ENCODE peak calls at places on chromosome 2, in four cellular contexts. W is pancreas, A is lower lobe of right lung, S is HCT116. Q is an unnamed sample.
A peak's percentile ranks its signal among the peaks of the same experiment; 100 is the strongest.

GRCh38 chr2:217398860-217399259 is 539.0 kb upstream of the TNP1 start:
- DNase-seq in W (no peak), S (no peak), A (no peak), Q (no peak)

GRCh38 chr2:152804687-152805408 is 86.4 kb downstream of the ARL6IP6 start:
- DNase-seq in S (no peak), W (no peak), A (no peak), Q (no peak)

GRCh38 chr2:204226305-204226861 is 289.8 kb downstream of the ICOS start:
- DNase-seq in S (no peak), A (no peak), W (no peak), Q (no peak)

GRCh38 chr2:227456772-227457171 is 15.2 kb upstream of the AGFG1 start:
- DNase-seq in W (no peak), A (no peak), S (no peak), Q (no peak)

GRCh38 chr2:232076272-232076671 is 114.8 kb downstream of the DIS3L2 start:
- DNase-seq in S (no peak), W (no peak), A (no peak), Q (no peak)

GRCh38 chr2:142745691-142746090 is 131.8 kb upstream of the KYNU start:
- DNase-seq in W (no peak), A (no peak), S (no peak), Q (no peak)

GRCh38 chr2:42558827-42559226 is 9.6 kb upstream of the MTA3 start:
- DNase-seq in S (peak; percentile 3), A (no peak), W (no peak), Q (no peak)

GRCh38 chr2:43038034-43038719 is 188.2 kb downstream of the ZFP36L2 start:
- DNase-seq in S (no peak), W (no peak), A (no peak), Q (no peak)

GRCh38 chr2:127511917-127512316 is 14.4 kb downstream of the IWS1 start:
- DNase-seq in W (no peak), A (no peak), S (no peak), Q (no peak)

GRCh38 chr2:189613077-189613636 is 32.6 kb upstream of the SLC40A1 start:
- DNase-seq in S (no peak), W (no peak), A (no peak), Q (no peak)

GRCh38 chr2:233404227-233404626 is 49.9 kb downstream of the DGKD start:
- DNase-seq in W (no peak), A (no peak), S (peak; percentile 32), Q (peak; percentile 73)

GRCh38 chr2:196808281-196808680 is 874 bp downstream of the C2orf66 start:
- DNase-seq in A (no peak), W (no peak), S (no peak), Q (no peak)

GRCh38 chr2:64406407-64406774 is 47.6 kb upstream of the LGALSL start:
- DNase-seq in S (no peak), A (no peak), W (no peak), Q (no peak)

GRCh38 chr2:18423636-18424035 is 136.8 kb downstream of the RDH14 start:
- DNase-seq in A (no peak), S (no peak), W (no peak), Q (no peak)

GRCh38 chr2:162196611-162197010 is 44.6 kb upstream of the GCG start:
- DNase-seq in W (no peak), S (no peak), A (no peak), Q (no peak)

GRCh38 chr2:39787950-39788349 is 8.9 kb upstream of the THUMPD2 start:
- DNase-seq in S (no peak), A (no peak), W (no peak), Q (no peak)

GRCh38 chr2:156590313-156590712 is 154.1 kb downstream of the GPD2 start:
- DNase-seq in A (no peak), W (no peak), S (no peak), Q (no peak)

GRCh38 chr2:118576109-118576855 is 271.2 kb downstream of the EN1 start:
- DNase-seq in S (no peak), A (no peak), W (no peak), Q (no peak)

GRCh38 chr2:204298426-204298825 is 246.8 kb upstream of the PARD3B start:
- DNase-seq in A (no peak), S (no peak), W (no peak), Q (no peak)

GRCh38 chr2:121197369-121198091 is 87.5 kb downstream of the TFCP2L1 start:
- DNase-seq in S (no peak), W (no peak), A (peak; percentile 94), Q (no peak)

GRCh38 chr2:26229595-26229994 is 14.8 kb downstream of the HADHA start:
- DNase-seq in A (no peak), W (no peak), S (no peak), Q (no peak)

GRCh38 chr2:26222976-26223375 is 21.5 kb downstream of the HADHA start:
- DNase-seq in S (no peak), A (no peak), W (no peak), Q (no peak)

DNA sequence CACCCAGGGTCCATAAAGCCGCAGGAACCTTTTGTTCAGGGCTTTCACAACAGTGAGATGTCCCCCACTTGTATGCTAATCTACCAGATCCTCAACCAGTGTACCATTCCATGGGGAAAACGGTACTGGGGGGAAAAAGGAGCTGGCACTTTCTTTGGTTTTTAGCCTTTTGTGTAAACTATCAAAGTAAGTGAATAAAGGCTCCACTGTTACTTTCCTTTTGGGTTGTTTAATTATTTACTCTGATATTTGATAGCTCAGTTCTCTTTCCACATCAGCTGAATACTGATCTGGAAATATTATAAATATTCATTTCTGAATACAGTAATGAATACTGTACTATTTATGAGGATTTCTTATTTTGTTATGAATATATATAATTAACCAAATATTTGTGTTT is 20.3 kb downstream of the HADHA start:
- DNase-seq in A (no peak), W (no peak), S (no peak), Q (no peak)
- TF ChIP-seq CTCF in A (no peak), W (no peak), S (no peak), Q (no peak)

GRCh38 chr2:97749611-97750010 is 36.2 kb downstream of the ZAP70 start:
- DNase-seq in S (no peak), W (no peak), A (no peak), Q (no peak)

GRCh38 chr2:97754690-97755346 is 41.4 kb downstream of the ZAP70 start:
- DNase-seq in W (no peak), A (no peak), S (no peak), Q (no peak)

GRCh38 chr2:97752342-97753334 is 39.3 kb downstream of the ZAP70 start:
- DNase-seq in W (no peak), A (no peak), S (no peak), Q (no peak)

GRCh38 chr2:97750017-97750416 is 36.6 kb downstream of the ZAP70 start:
- DNase-seq in S (no peak), A (no peak), W (no peak), Q (no peak)

DNA sequence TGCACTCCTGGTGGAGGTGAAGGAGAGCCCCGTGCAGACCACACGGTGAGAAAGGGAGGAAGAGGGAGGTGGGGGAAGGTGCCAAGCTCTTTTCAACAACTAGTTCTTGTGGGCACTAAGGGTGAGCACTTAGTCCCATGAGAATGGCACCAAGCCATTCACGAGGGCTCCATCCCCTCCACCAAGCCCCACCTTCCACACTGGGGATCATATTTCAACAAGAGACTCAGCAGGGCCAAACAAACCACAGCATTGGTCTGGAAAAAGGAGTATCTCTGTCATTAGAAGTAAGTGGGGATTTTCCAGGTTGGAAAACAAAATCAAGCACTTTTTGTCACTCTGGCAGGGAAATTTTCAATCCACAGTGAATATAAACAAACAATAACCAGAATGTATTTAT is 38.4 kb downstream of the ZAP70 start:
- DNase-seq in S (no peak), A (no peak), W (no peak), Q (no peak)
- H3K4me1 ChIP-seq in S (peaks cover 10% of the 10 kb centered on the region), A (no peaks in the 10 kb centered on the region), W (no peaks in the 10 kb centered on the region), Q (peaks cover 20% of the 10 kb centered on the region)

GRCh38 chr2:190869721-190870120 is 10.9 kb upstream of the GLS start:
- DNase-seq in S (no peak), W (no peak), A (no peak), Q (no peak)
- H3K4me3 ChIP-seq in S (no peak overlapping the region), W (no peak overlapping the region), A (no peak overlapping the region), Q (no peak overlapping the region)

GRCh38 chr2:188415754-188416083 is 124.0 kb downstream of the GULP1 start:
- DNase-seq in A (no peak), W (no peak), S (no peak), Q (no peak)
- TF ChIP-seq CTCF in A (no peak), W (no peak), S (no peak), Q (no peak)

GRCh38 chr2:239290618-239291504 is 110.0 kb downstream of the HDAC4 start:
- DNase-seq in A (peak; percentile 44), S (no peak), W (no peak), Q (no peak)
- H3K4me1 ChIP-seq in A (peaks cover 47% of the 10 kb centered on the region), S (peaks cover 52% of the 10 kb centered on the region), W (peaks cover 14% of the 10 kb centered on the region), Q (peaks cover 72% of the 10 kb centered on the region)

GRCh38 chr2:109257653-109258052 is 128.6 kb downstream of the SH3RF3 start:
- DNase-seq in A (no peak), S (no peak), W (no peak), Q (no peak)

GRCh38 chr2:109255594-109255993 is 126.6 kb downstream of the SH3RF3 start:
- DNase-seq in A (no peak), S (no peak), W (no peak), Q (no peak)

GRCh38 chr2:109256111-109256510 is 127.1 kb downstream of the SH3RF3 start:
- DNase-seq in W (no peak), A (no peak), S (no peak), Q (no peak)

GRCh38 chr2:109258376-109258775 is 129.4 kb downstream of the SH3RF3 start:
- DNase-seq in A (no peak), S (no peak), W (no peak), Q (no peak)

GRCh38 chr2:109256921-109257320 is 127.9 kb downstream of the SH3RF3 start:
- DNase-seq in S (no peak), A (no peak), W (no peak), Q (no peak)
- H3K4me3 ChIP-seq in S (no peak overlapping the region), A (no peak overlapping the region), W (no peak overlapping the region), Q (no peak overlapping the region)

Q was measured in CD8-positive, alpha-beta T cell.